ENCODE peak calls at places on chromosomes 11 and 22, in eight cellular contexts. M is stimulated activated CD4-positive, alpha-beta T cell treated with anti-CD3 and anti-CD28 coated beads, Interleukin-1b, Interleukin-23, amount 100 ng/mL, for 24 hours; U is AG08396; Q is activated CD4-positive, alpha-beta T cell treated with anti-CD3 and anti-CD28 coated beads for 24 hours; W is SJCRH30; P is tibial artery; Z is heart right ventricle; G is GM12878. X is an unnamed sample.

GRCh38 chr22:27972732-27973698 is 54.0 kb upstream of the PITPNB start:
- DNase-seq in M (no peak), U (no peak), Q (no peak), W (no peak), P (no peak), Z (no peak), G (no peak), X (no peak)

GRCh38 chr11:76561245-76561644 is 109.3 kb downstream of the LRRC32 start:
- DNase-seq in M (no peak), U (no peak), Q (no peak), W (no peak), P (no peak), Z (no peak), G (no peak), X (no peak)

GRCh38 chr11:32392840-32393239 is 42.5 kb downstream of the WT1 start:
- DNase-seq in M (no peak), U (no peak), Q (no peak), W (no peak), P (no peak), Z (no peak), G (no peak), X (no peak)

GRCh38 chr11:30454108-30454507 is 131.2 kb downstream of the ARL14EP start:
- DNase-seq in M (no peak), U (no peak), Q (no peak), W (no peak), P (no peak), Z (no peak), G (no peak), X (no peak)

GRCh38 chr11:67045314-67045713 is 11.3 kb upstream of the RHOD start:
- DNase-seq in M (no peak), U (peak), Q (no peak), W (no peak), P (peak), Z (no peak), G (no peak), X (no peak)

GRCh38 chr11:84812351-84813083 is 814.6 kb downstream of the DLG2 start:
- DNase-seq in M (no peak), U (no peak), Q (no peak), W (no peak), P (no peak), Z (no peak), G (no peak), X (peak)

GRCh38 chr22:47612136-47612910 is 849.9 kb downstream of the TBC1D22A start:
- DNase-seq in M (no peak), U (no peak), Q (no peak), W (no peak), P (no peak), Z (no peak), G (no peak), X (no peak)

GRCh38 chr22:24450600-24450999 is 23.2 kb downstream of the ADORA2A start:
- DNase-seq in M (no peak), U (no peak), Q (no peak), W (peak), P (peak), Z (no peak), G (no peak), X (peak)

GRCh38 chr22:49370841-49371301 is 456.8 kb downstream of the BRD1 start:
- DNase-seq in M (no peak), U (no peak), Q (no peak), W (no peak), P (peak), Z (no peak), G (no peak), X (no peak)